ENCODE peak calls at places on chromosomes 11 and 22, in nine cellular contexts. One of them, this sample, is unnamed.

GRCh38 chr22:25064894-25065560 is 112.5 kb downstream of the KIAA1671 start:
- DNase-seq in T-helper 9 cell: no peak
- DNase-seq in substantia nigra: no peak
- DNase-seq in heart left ventricle: peak
- DNase-seq in aorta: peak
- DNase-seq in anterior cingulate cortex: no peak
- DNase-seq in amniotic stem cell: no peak
- DNase-seq in nephron progenitor cell: no peak
- DNase-seq in AG04450: no peak
- DNase-seq in this sample: no peak

GRCh38 chr11:108233277-108233945 is 10.5 kb downstream of the ATM start:
- DNase-seq in T-helper 9 cell: no peak
- DNase-seq in anterior cingulate cortex: no peak
- DNase-seq in nephron progenitor cell: no peak
- DNase-seq in aorta: no peak
- DNase-seq in substantia nigra: no peak
- DNase-seq in AG04450: no peak
- DNase-seq in amniotic stem cell: no peak
- DNase-seq in heart left ventricle: no peak
- DNase-seq in this sample: no peak

GRCh38 chr11:32069361-32070058 is 21.4 kb upstream of the RCN1 start:
- DNase-seq in T-helper 9 cell: no peak
- DNase-seq in nephron progenitor cell: no peak
- DNase-seq in aorta: no peak
- DNase-seq in anterior cingulate cortex: no peak
- DNase-seq in AG04450: no peak
- DNase-seq in substantia nigra: no peak
- DNase-seq in amniotic stem cell: no peak
- DNase-seq in heart left ventricle: no peak
- DNase-seq in this sample: no peak

GRCh38 chr22:36086170-36086490 is 57.5 kb upstream of the RBFOX2 start:
- DNase-seq in nephron progenitor cell: no peak
- DNase-seq in aorta: no peak
- DNase-seq in amniotic stem cell: no peak
- DNase-seq in substantia nigra: no peak
- DNase-seq in anterior cingulate cortex: no peak
- DNase-seq in T-helper 9 cell: no peak
- DNase-seq in heart left ventricle: no peak
- DNase-seq in AG04450: no peak
- DNase-seq in this sample: no peak

GRCh38 chr11:16587670-16588069 is 150.8 kb upstream of the C11orf58 start:
- DNase-seq in substantia nigra: no peak
- DNase-seq in heart left ventricle: peak
- DNase-seq in nephron progenitor cell: no peak
- DNase-seq in aorta: no peak
- DNase-seq in anterior cingulate cortex: no peak
- DNase-seq in AG04450: no peak
- DNase-seq in T-helper 9 cell: no peak
- DNase-seq in amniotic stem cell: no peak
- DNase-seq in this sample: no peak

GRCh38 chr11:122604626-122605025 is 50.9 kb upstream of the UBASH3B start:
- DNase-seq in anterior cingulate cortex: no peak
- DNase-seq in substantia nigra: no peak
- DNase-seq in T-helper 9 cell: no peak
- DNase-seq in amniotic stem cell: no peak
- DNase-seq in AG04450: no peak
- DNase-seq in aorta: no peak
- DNase-seq in heart left ventricle: no peak
- DNase-seq in nephron progenitor cell: no peak
- DNase-seq in this sample: no peak

GRCh38 chr11:17796154-17796553 is 61.6 kb downstream of the KCNC1 start:
- DNase-seq in nephron progenitor cell: no peak
- DNase-seq in amniotic stem cell: no peak
- DNase-seq in anterior cingulate cortex: no peak
- DNase-seq in substantia nigra: no peak
- DNase-seq in heart left ventricle: no peak
- DNase-seq in aorta: peak
- DNase-seq in T-helper 9 cell: no peak
- DNase-seq in AG04450: no peak
- DNase-seq in this sample: no peak

GRCh38 chr11:132184079-132184478 is 813.7 kb downstream of the NTM start:
- DNase-seq in T-helper 9 cell: no peak
- DNase-seq in anterior cingulate cortex: no peak
- DNase-seq in aorta: no peak
- DNase-seq in amniotic stem cell: no peak
- DNase-seq in substantia nigra: no peak
- DNase-seq in nephron progenitor cell: no peak
- DNase-seq in heart left ventricle: no peak
- DNase-seq in AG04450: no peak
- DNase-seq in this sample: no peak

GRCh38 chr11:72238040-72238450 is 5.9 kb downstream of the PHOX2A start:
- DNase-seq in aorta: peak
- DNase-seq in AG04450: no peak
- DNase-seq in amniotic stem cell: no peak
- DNase-seq in heart left ventricle: peak
- DNase-seq in nephron progenitor cell: peak
- DNase-seq in T-helper 9 cell: peak
- DNase-seq in anterior cingulate cortex: peak
- DNase-seq in substantia nigra: no peak
- DNase-seq in this sample: peak

GRCh38 chr11:82046778-82047177 is 686.9 kb downstream of the FAM181B start:
- DNase-seq in substantia nigra: no peak
- DNase-seq in heart left ventricle: no peak
- DNase-seq in nephron progenitor cell: no peak
- DNase-seq in T-helper 9 cell: no peak
- DNase-seq in amniotic stem cell: no peak
- DNase-seq in AG04450: no peak
- DNase-seq in anterior cingulate cortex: no peak
- DNase-seq in aorta: no peak
- DNase-seq in this sample: peak

GRCh38 chr22:31148516-31148915 is 8.2 kb upstream of the PLA2G3 start:
- DNase-seq in aorta: peak
- DNase-seq in amniotic stem cell: no peak
- DNase-seq in T-helper 9 cell: no peak
- DNase-seq in AG04450: no peak
- DNase-seq in substantia nigra: no peak
- DNase-seq in heart left ventricle: peak
- DNase-seq in nephron progenitor cell: no peak
- DNase-seq in anterior cingulate cortex: no peak
- DNase-seq in this sample: no peak

GRCh38 chr11:65563606-65564005 is 5.4 kb upstream of the LTBP3 start:
- DNase-seq in anterior cingulate cortex: no peak
- DNase-seq in aorta: no peak
- DNase-seq in T-helper 9 cell: no peak
- DNase-seq in heart left ventricle: no peak
- DNase-seq in nephron progenitor cell: no peak
- DNase-seq in substantia nigra: no peak
- DNase-seq in amniotic stem cell: no peak
- DNase-seq in AG04450: no peak
- DNase-seq in this sample: no peak

GRCh38 chr11:66854231-66854661 is 2.6 kb upstream of the LRFN4 start:
- DNase-seq in heart left ventricle: no peak
- DNase-seq in substantia nigra: no peak
- DNase-seq in AG04450: no peak
- DNase-seq in anterior cingulate cortex: no peak
- DNase-seq in T-helper 9 cell: no peak
- DNase-seq in aorta: no peak
- DNase-seq in nephron progenitor cell: no peak
- DNase-seq in amniotic stem cell: no peak
- DNase-seq in this sample: no peak

GRCh38 chr11:13777341-13777985 is 109.0 kb downstream of the FAR1 start:
- DNase-seq in anterior cingulate cortex: no peak
- DNase-seq in T-helper 9 cell: no peak
- DNase-seq in heart left ventricle: no peak
- DNase-seq in amniotic stem cell: no peak
- DNase-seq in AG04450: no peak
- DNase-seq in substantia nigra: no peak
- DNase-seq in aorta: no peak
- DNase-seq in nephron progenitor cell: no peak
- DNase-seq in this sample: no peak

GRCh38 chr11:63321723-63322122 is 47.9 kb upstream of the SLC22A9 start:
- DNase-seq in aorta: no peak
- DNase-seq in anterior cingulate cortex: no peak
- DNase-seq in heart left ventricle: no peak
- DNase-seq in amniotic stem cell: no peak
- DNase-seq in AG04450: no peak
- DNase-seq in T-helper 9 cell: no peak
- DNase-seq in nephron progenitor cell: no peak
- DNase-seq in substantia nigra: no peak
- DNase-seq in this sample: no peak

GRCh38 chr11:2295971-2296912 is 5.5 kb downstream of the C11orf21 start:
- DNase-seq in substantia nigra: no peak
- DNase-seq in anterior cingulate cortex: no peak
- DNase-seq in aorta: peak
- DNase-seq in nephron progenitor cell: peak
- DNase-seq in T-helper 9 cell: no peak
- DNase-seq in amniotic stem cell: no peak
- DNase-seq in AG04450: no peak
- DNase-seq in heart left ventricle: peak
- DNase-seq in this sample: no peak